ENCODE peak calls at places on chromosomes 4 and X, in six cellular contexts. B is LoVo; M is anterior cingulate cortex; O is stimulated activated CD8-positive, alpha-beta memory T cell treated with anti-CD3 and anti-CD28 coated beads, Interleukin-12 subunit alpha, Interleukin-12 subunit beta, amount 100 ng/mL, for 4 hours; Q is occipital lobe; G is GM06990. L is an unnamed sample.

GRCh38 chrX:101025126-101025525 is 26.8 kb downstream of the TRMT2B start:
- DNase-seq in M (no peak), O (no peak), B (no peak), G (no peak), Q (no peak), L (no peak)

GRCh38 chr4:3013839-3014350 is 50.5 kb downstream of the GRK4 start:
- DNase-seq in G (peak; percentile 82), O (no peak), Q (no peak), B (no peak), M (no peak), L (no peak)

GRCh38 chr4:15493411-15493810 is 23.7 kb downstream of the CC2D2A start:
- DNase-seq in Q (no peak), O (no peak), G (no peak), M (no peak), B (no peak), L (no peak)

GRCh38 chr4:6466756-6467381 is 5.5 kb downstream of the PPP2R2C start:
- DNase-seq in M (no peak), O (no peak), Q (no peak), B (no peak), G (no peak), L (no peak)

GRCh38 chr4:182219400-182219799 is 23.8 kb upstream of the TENM3 start:
- DNase-seq in B (no peak), M (no peak), O (no peak), Q (no peak), G (no peak), L (no peak)

GRCh38 chr4:83905952-83906351 is 370.0 kb downstream of the GPAT3 start:
- DNase-seq in G (no peak), Q (no peak), O (no peak), M (no peak), B (no peak), L (no peak)

GRCh38 chrX:65644621-65645287 is 22.7 kb upstream of the MSN start:
- DNase-seq in M (peak; percentile 16), Q (peak; percentile 43), B (peak; percentile 47), G (no peak), O (no peak), L (no peak)

GRCh38 chrX:40809210-40809609 is 73.9 kb upstream of the MED14 start:
- DNase-seq in Q (no peak), O (no peak), G (no peak), B (no peak), M (no peak), L (no peak)

GRCh38 chrX:55867254-55867653 is 149.7 kb downstream of the RRAGB start:
- DNase-seq in M (no peak), Q (no peak), O (no peak), G (peak; percentile 61), B (no peak), L (no peak)

GRCh38 chrX:155094468-155095061 is 23.3 kb downstream of the BRCC3 start:
- DNase-seq in O (no peak), Q (no peak), B (peak; percentile 14), M (no peak), G (no peak), L (peak; percentile 47)

GRCh38 chr4:22668301-22668700 is 24.4 kb upstream of the GBA3 start:
- DNase-seq in Q (no peak), B (no peak), G (no peak), M (no peak), O (no peak), L (no peak)

GRCh38 chr4:119628281-119629141 is at the start of gene PDE5A:
- DNase-seq in B (peak; percentile 92), O (peak; percentile 55), Q (peak; percentile 54), M (peak; percentile 59), G (peak; percentile 83), L (peak; percentile 71)

GRCh38 chr4:39922389-39922788 is 55.3 kb downstream of the PDS5A start:
- DNase-seq in G (no peak), B (no peak), M (no peak), O (no peak), Q (no peak), L (no peak)

L was measured in CD4-positive, alpha-beta memory T cell.